ENCODE peak calls at places on chromosome 17, in seven cellular contexts. E, C, N, B, F, Z and A are unnamed samples.

GRCh38 chr17:3754458-3755334 is 31.0 kb downstream of the HASPIN start:
- DNase-seq in Z (peak; percentile 69), B (peak; percentile 99), C (peak; percentile 54), F (peak; percentile 91), N (peak; percentile 96), E (peak; percentile 78), A (peak; percentile 91)

GRCh38 chr17:31878703-31879073 is 19.6 kb upstream of the COPRS start:
- DNase-seq in E (no peak), B (no peak), N (no peak), Z (no peak), C (no peak), F (no peak), A (no peak)

GRCh38 chr17:72624652-72625051 is 467.8 kb downstream of the SLC39A11 start:
- DNase-seq in N (no peak), E (no peak), B (no peak), C (no peak), Z (no peak), F (no peak), A (no peak)

GRCh38 chr17:81794074-81794476 is 9.9 kb upstream of the GCGR start:
- DNase-seq in Z (no peak), N (no peak), C (no peak), E (no peak), B (no peak), F (no peak), A (no peak)

GRCh38 chr17:31629696-31630470 is 229.2 kb downstream of the COPRS start:
- DNase-seq in C (no peak), E (no peak), B (no peak), Z (no peak), N (no peak), F (no peak), A (no peak)

GRCh38 chr17:80491478-80492342 is 15.3 kb upstream of the NPTX1 start:
- DNase-seq in B (no peak), E (no peak), N (no peak), Z (no peak), F (no peak), C (no peak), A (no peak)

GRCh38 chr17:36807496-36808180 is 129.6 kb upstream of the LHX1 start:
- DNase-seq in N (no peak), Z (no peak), B (no peak), C (no peak), F (no peak), E (no peak), A (no peak)

GRCh38 chr17:17710728-17711541 is 29.7 kb downstream of the RAI1 start:
- DNase-seq in N (peak; percentile 88), Z (no peak), C (peak; percentile 77), B (peak; percentile 94), E (no peak), F (peak; percentile 93), A (no peak)

GRCh38 chr17:6661464-6661848 is 9.9 kb downstream of the C17orf100 start:
- DNase-seq in F (no peak), E (no peak), C (no peak), B (no peak), Z (no peak), N (no peak), A (no peak)

GRCh38 chr17:9269350-9270035 is 248.2 kb downstream of the NTN1 start:
- DNase-seq in E (no peak), N (no peak), C (no peak), Z (no peak), F (no peak), B (no peak), A (no peak)

GRCh38 chr17:59626756-59627155 is 7.1 kb downstream of the CLTC start:
- DNase-seq in C (no peak), E (no peak), Z (no peak), F (no peak), B (no peak), N (no peak), A (no peak)

GRCh38 chr17:511001-511690 is 158.5 kb upstream of the RPH3AL start:
- DNase-seq in Z (no peak), B (no peak), C (no peak), N (no peak), E (no peak), F (no peak), A (no peak)

GRCh38 chr17:62760059-62760887 is 47.8 kb downstream of the MARCHF10 start:
- DNase-seq in E (no peak), N (no peak), C (no peak), Z (no peak), B (no peak), F (no peak), A (no peak)

GRCh38 chr17:12731839-12732238 is 57.5 kb upstream of the ARHGAP44 start:
- DNase-seq in B (no peak), N (no peak), Z (no peak), F (no peak), C (no peak), E (no peak), A (no peak)

GRCh38 chr17:6509295-6509771 is 47.0 kb downstream of the PITPNM3 start:
- DNase-seq in Z (no peak), E (no peak), F (no peak), N (no peak), C (no peak), B (no peak), A (no peak)

GRCh38 chr17:71145486-71145885 is 975.3 kb upstream of the SOX9 start:
- DNase-seq in B (no peak), N (no peak), E (no peak), C (no peak), Z (no peak), F (no peak), A (no peak)

GRCh38 chr17:3658784-3659449 is 9.5 kb downstream of the TAX1BP3 start:
- DNase-seq in N (no peak), B (no peak), C (no peak), E (no peak), F (no peak), Z (no peak), A (no peak)

GRCh38 chr17:11768981-11769380 is 170.7 kb downstream of the DNAH9 start:
- DNase-seq in E (no peak), Z (no peak), F (no peak), C (no peak), B (no peak), N (no peak), A (no peak)

GRCh38 chr17:28204244-28204643 is 114.8 kb upstream of the TMEM97 start:
- DNase-seq in F (no peak), C (no peak), N (no peak), E (no peak), Z (no peak), B (no peak), A (no peak)

GRCh38 chr17:28201315-28201714 is 117.7 kb upstream of the TMEM97 start:
- DNase-seq in B (no peak), F (no peak), C (no peak), E (no peak), Z (no peak), N (no peak), A (no peak)

GRCh38 chr17:28196637-28197036 is 122.4 kb upstream of the TMEM97 start:
- DNase-seq in E (no peak), F (peak; percentile 8), Z (no peak), B (no peak), N (no peak), C (no peak), A (no peak)

GRCh38 chr17:28199115-28199514 is 119.9 kb upstream of the TMEM97 start:
- DNase-seq in C (no peak), Z (no peak), B (no peak), E (no peak), N (no peak), F (no peak), A (no peak)

GRCh38 chr17:28199728-28200127 is 119.3 kb upstream of the TMEM97 start:
- DNase-seq in B (no peak), Z (no peak), N (no peak), F (peak; percentile 85), C (no peak), E (no peak), A (no peak)
- H3K4me1 ChIP-seq in B (no peaks in the 10 kb centered on the region), Z (no peaks in the 10 kb centered on the region), N (no peaks in the 10 kb centered on the region), F (peaks cover 64% of the 10 kb centered on the region), C (no peaks in the 10 kb centered on the region), E (no peaks in the 10 kb centered on the region), A (no peaks in the 10 kb centered on the region)

GRCh38 chr17:42796066-42796758 is 2.3 kb downstream of the COA3 start:
- DNase-seq in C (no peak), Z (no peak), B (no peak), N (peak; percentile 54), F (no peak), E (no peak), A (no peak)

GRCh38 chr17:42798011-42798382 is 507 bp downstream of the COA3 start:
- DNase-seq in Z (no peak), C (no peak), E (no peak), B (no peak), N (no peak), F (no peak), A (no peak)

GRCh38 chr17:42797067-42798007 is 1.2 kb downstream of the COA3 start:
- DNase-seq in N (no peak), C (no peak), B (peak; percentile 56), Z (no peak), F (no peak), E (no peak), A (no peak)

GRCh38 chr17:42795061-42795460 is 3.4 kb downstream of the COA3 start:
- DNase-seq in C (no peak), B (no peak), N (no peak), F (no peak), Z (no peak), E (no peak), A (no peak)

GRCh38 chr17:42795465-42795864 is 3.0 kb downstream of the COA3 start:
- DNase-seq in C (no peak), Z (no peak), F (no peak), B (no peak), N (no peak), E (no peak), A (no peak)
- H3K4me1 ChIP-seq in C (peaks cover 2% of the 10 kb centered on the region), Z (peaks cover 13% of the 10 kb centered on the region), F (peaks cover 16% of the 10 kb centered on the region), B (peaks cover 14% of the 10 kb centered on the region), N (peaks cover 27% of the 10 kb centered on the region), E (peaks cover 18% of the 10 kb centered on the region), A (no peaks in the 10 kb centered on the region)

GRCh38 chr17:43543300-43543699 is 2.8 kb downstream of the ETV4 start:
- DNase-seq in B (no peak), C (no peak), N (no peak), Z (no peak), E (no peak), F (no peak), A (no peak)

GRCh38 chr17:43543771-43544575 is 2.2 kb downstream of the ETV4 start:
- DNase-seq in E (no peak), Z (no peak), F (no peak), C (peak; percentile 69), B (no peak), N (no peak), A (no peak)

GRCh38 chr17:43542854-43543253 is 3.3 kb downstream of the ETV4 start:
- DNase-seq in F (no peak), C (no peak), Z (no peak), N (no peak), B (no peak), E (no peak), A (no peak)

GRCh38 chr17:43545383-43545632 is 832 bp downstream of the ETV4 start:
- DNase-seq in N (peak; percentile 66), C (no peak), Z (no peak), F (peak; percentile 31), B (peak; percentile 28), E (peak; percentile 15), A (no peak)

GRCh38 chr17:43540821-43541674 is 5.1 kb downstream of the ETV4 start:
- DNase-seq in E (no peak), Z (no peak), C (no peak), B (no peak), F (no peak), N (no peak), A (no peak)
- H3K4me1 ChIP-seq in E (no peaks in the 10 kb centered on the region), Z (no peaks in the 10 kb centered on the region), C (peaks cover 24% of the 10 kb centered on the region), B (peaks cover 16% of the 10 kb centered on the region), F (peaks cover 8% of the 10 kb centered on the region), N (peaks cover 7% of the 10 kb centered on the region), A (peaks cover 23% of the 10 kb centered on the region)

GRCh38 chr17:57415737-57416354 is 159.5 kb downstream of the MSI2 start:
- DNase-seq in B (no peak), Z (no peak), N (no peak), C (no peak), E (no peak), F (no peak), A (no peak)
- H3K4me1 ChIP-seq in B (peaks cover under 1% of the 10 kb centered on the region), Z (no peaks in the 10 kb centered on the region), N (peaks cover 12% of the 10 kb centered on the region), C (no peaks in the 10 kb centered on the region), E (no peaks in the 10 kb centered on the region), F (peaks cover 28% of the 10 kb centered on the region), A (no peaks in the 10 kb centered on the region)